ENCODE peak calls at places on chromosomes 16 and 17, in six cellular contexts. P is H1, U is SK-N-SH, W is HepG2, F is K562, X is GM12878. L is an unnamed sample.

GRCh38 chr16:69241911-69242310 is 54.9 kb downstream of the SNTB2 start:
- DNase-seq in P (no peak), U (no peak), W (no peak), F (no peak), X (no peak), L (no peak)

GRCh38 chr17:35788504-35788998 is 6.9 kb downstream of the MMP28 start:
- DNase-seq in P (no peak), U (peak), W (no peak), F (peak), X (no peak), L (no peak)

GRCh38 chr17:2949469-2950044 is 113.8 kb downstream of the OR1D5 start:
- DNase-seq in P (no peak), U (no peak), W (no peak), F (no peak), X (no peak), L (no peak)

GRCh38 chr17:31394544-31394943 is 3.1 kb downstream of the RAB11FIP4 start:
- DNase-seq in P (peak), U (no peak), W (peak), F (peak), X (no peak), L (peak)

GRCh38 chr16:17397499-17397891 is 73.3 kb downstream of the XYLT1 start:
- DNase-seq in P (no peak), U (peak), W (peak), F (peak), X (no peak), L (no peak)

GRCh38 chr17:55219939-55220338 is 44.8 kb upstream of the HLF start:
- DNase-seq in P (no peak), U (no peak), W (no peak), F (no peak), X (no peak), L (no peak)

GRCh38 chr17:74442670-74443515 is 11.0 kb downstream of the GPRC5C start:
- DNase-seq in P (no peak), U (peak), W (peak), F (no peak), X (no peak), L (peak)

GRCh38 chr17:887842-888214 is 91.7 kb downstream of the NXN start:
- DNase-seq in P (no peak), U (no peak), W (no peak), F (no peak), X (no peak), L (no peak)

GRCh38 chr16:3528406-3528805 is 27.6 kb downstream of the CLUAP1 start:
- DNase-seq in P (no peak), U (no peak), W (no peak), F (no peak), X (no peak), L (no peak)

GRCh38 chr16:81633147-81633619 is 145.9 kb upstream of the PLCG2 start:
- DNase-seq in P (no peak), U (no peak), W (peak), F (peak), X (no peak), L (no peak)

GRCh38 chr17:6831662-6832263 is at the start of gene TEKT1:
- DNase-seq in P (peak), U (peak), W (peak), F (peak), X (no peak), L (peak)

GRCh38 chr17:19979917-19980770 is 2.5 kb upstream of the AKAP10 start:
- DNase-seq in P (no peak), U (no peak), W (no peak), F (no peak), X (no peak), L (no peak)

GRCh38 chr17:62652251-62653001 is 25.0 kb downstream of the MRC2 start:
- DNase-seq in P (no peak), U (peak), W (no peak), F (no peak), X (no peak), L (peak)

GRCh38 chr16:27853651-27854050 is 209.9 kb downstream of the GSG1L start:
- DNase-seq in P (no peak), U (no peak), W (no peak), F (no peak), X (no peak), L (no peak)

GRCh38 chr17:42281571-42282096 is 5.4 kb upstream of the STAT5B start:
- DNase-seq in P (no peak), U (peak), W (no peak), F (no peak), X (no peak), L (no peak)

GRCh38 chr17:57281887-57282653 is 25.7 kb downstream of the MSI2 start:
- DNase-seq in P (no peak), U (peak), W (no peak), F (no peak), X (no peak), L (no peak)

GRCh38 chr17:76670020-76670707 is 26.6 kb upstream of the ST6GALNAC1 start:
- DNase-seq in P (no peak), U (no peak), W (no peak), F (no peak), X (no peak), L (no peak)

GRCh38 chr16:87314990-87315420 is 2.2 kb downstream of the C16orf95 start:
- DNase-seq in P (no peak), U (no peak), W (no peak), F (no peak), X (no peak), L (no peak)

GRCh38 chr16:642189-643049 is 791 bp downstream of the MCRIP2 start:
- DNase-seq in P (no peak), U (peak), W (peak), F (peak), X (no peak), L (peak)

GRCh38 chr17:48095611-48096010 is 5.7 kb downstream of the CBX1 start:
- DNase-seq in P (no peak), U (no peak), W (no peak), F (no peak), X (no peak), L (no peak)
- TF ChIP-seq GABPA in P (no peak), U (no peak), W (no peak), F (no peak), X (no peak), L (no peak)

GRCh38 chr17:81884520-81884919 is 6.9 kb downstream of the ALYREF start:
- DNase-seq in P (no peak), U (peak), W (no peak), F (no peak), X (no peak), L (no peak)

GRCh38 chr17:81885869-81886548 is 5.4 kb downstream of the ALYREF start:
- DNase-seq in P (no peak), U (peak), W (no peak), F (no peak), X (no peak), L (no peak)

GRCh38 chr17:81884968-81885367 is 6.4 kb downstream of the ALYREF start:
- DNase-seq in P (no peak), U (peak), W (no peak), F (no peak), X (no peak), L (no peak)

GRCh38 chr17:81888105-81888987 is 3.0 kb downstream of the ALYREF start:
- DNase-seq in P (no peak), U (peak), W (no peak), F (no peak), X (no peak), L (no peak)

GRCh38 chr17:81885454-81885853 is 5.9 kb downstream of the ALYREF start:
- DNase-seq in P (no peak), U (peak), W (no peak), F (no peak), X (no peak), L (no peak)
- TF ChIP-seq POLR2AphosphoS5 in P (no peak), U (no peak), W (no peak), F (no peak), X (no peak), L (peak)

GRCh38 chr17:29760279-29760721 is 137.6 kb upstream of the CORO6 start:
- DNase-seq in P (no peak), U (no peak), W (no peak), F (no peak), X (peak), L (peak)
- TF ChIP-seq GABPA in P (no peak), U (no peak), W (no peak), F (no peak), X (no peak), L (no peak)

GRCh38 chr17:4967539-4968165 is at the start of gene SPAG7:
- DNase-seq in P (peak), U (peak), W (peak), F (peak), X (peak), L (peak)
- TF ChIP-seq POLR2AphosphoS5 in P (peak), U (no peak), W (no peak), F (peak), X (peak), L (peak)

GRCh38 chr16:5738586-5738985 is 641.0 kb upstream of the EEF2KMT start:
- DNase-seq in P (no peak), U (no peak), W (peak), F (no peak), X (no peak), L (no peak)
- TF ChIP-seq GABPA in P (no peak), U (no peak), W (no peak), F (no peak), X (no peak), L (no peak)

GRCh38 chr17:61118871-61119270 is 280.8 kb upstream of the TBX2 start:
- DNase-seq in P (no peak), U (no peak), W (no peak), F (no peak), X (no peak), L (no peak)

GRCh38 chr17:61117983-61118382 is 281.7 kb upstream of the TBX2 start:
- DNase-seq in P (no peak), U (no peak), W (no peak), F (no peak), X (no peak), L (no peak)

GRCh38 chr17:61122356-61122913 is 277.2 kb upstream of the TBX2 start:
- DNase-seq in P (no peak), U (no peak), W (no peak), F (no peak), X (no peak), L (no peak)

DNA sequence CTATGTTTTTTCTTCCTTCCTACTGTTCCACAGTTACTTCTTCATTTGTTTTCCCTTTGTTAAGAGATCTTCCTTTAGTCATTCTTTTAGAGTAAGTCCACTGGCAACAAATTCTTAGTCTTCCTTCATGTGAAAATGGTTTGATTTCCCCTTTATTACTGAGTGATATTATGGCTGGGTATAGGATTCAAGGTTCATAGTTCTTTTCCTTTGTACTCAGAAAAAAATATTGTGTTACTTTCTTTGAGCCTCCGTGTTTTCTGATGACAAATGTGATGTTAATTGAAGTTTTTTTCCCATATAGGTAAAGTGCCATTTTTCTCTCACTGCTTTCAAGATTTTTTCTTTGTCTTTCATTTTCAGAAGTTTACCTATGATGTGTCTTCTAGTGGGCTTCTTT is 283.1 kb upstream of the TBX2 start:
- DNase-seq in P (no peak), U (no peak), W (no peak), F (no peak), X (no peak), L (no peak)
- TF ChIP-seq POLR2AphosphoS5 in P (no peak), U (no peak), W (no peak), F (no peak), X (no peak), L (no peak)

DNA sequence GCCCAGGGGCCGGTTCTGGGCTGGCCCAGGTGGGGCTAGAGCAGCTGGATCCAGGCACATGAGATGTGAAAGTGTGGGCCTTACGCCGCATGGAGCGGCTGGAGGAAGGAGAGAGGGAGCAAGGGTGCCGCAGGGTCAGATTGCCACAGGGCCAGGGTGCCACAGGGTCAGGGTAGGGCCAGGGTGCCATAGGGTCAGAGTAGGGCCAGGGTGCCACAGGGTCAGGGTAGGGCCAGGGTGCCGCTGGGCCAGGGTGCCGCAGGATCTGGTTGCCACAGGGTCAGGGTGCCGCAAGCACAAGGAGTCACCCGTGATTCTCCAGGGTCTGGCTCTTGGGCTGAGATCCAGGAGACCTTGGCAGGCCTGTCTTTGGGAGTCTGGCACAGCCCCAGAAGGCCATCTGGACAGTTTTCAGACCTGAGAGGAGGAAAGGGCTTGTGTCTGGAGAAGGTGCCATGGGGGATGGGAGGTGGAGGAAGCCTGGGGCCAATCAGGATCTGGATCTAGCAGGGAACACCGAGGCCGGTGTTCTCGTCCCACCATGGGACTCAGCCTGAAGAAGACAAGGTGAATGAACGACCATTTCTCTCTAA is 13.1 kb upstream of the LASP1NB start:
- DNase-seq in P (no peak), U (peak), W (no peak), F (peak), X (no peak), L (no peak)
- TF ChIP-seq GABPA in P (no peak), U (no peak), W (no peak), F (no peak), X (no peak), L (no peak)

DNA sequence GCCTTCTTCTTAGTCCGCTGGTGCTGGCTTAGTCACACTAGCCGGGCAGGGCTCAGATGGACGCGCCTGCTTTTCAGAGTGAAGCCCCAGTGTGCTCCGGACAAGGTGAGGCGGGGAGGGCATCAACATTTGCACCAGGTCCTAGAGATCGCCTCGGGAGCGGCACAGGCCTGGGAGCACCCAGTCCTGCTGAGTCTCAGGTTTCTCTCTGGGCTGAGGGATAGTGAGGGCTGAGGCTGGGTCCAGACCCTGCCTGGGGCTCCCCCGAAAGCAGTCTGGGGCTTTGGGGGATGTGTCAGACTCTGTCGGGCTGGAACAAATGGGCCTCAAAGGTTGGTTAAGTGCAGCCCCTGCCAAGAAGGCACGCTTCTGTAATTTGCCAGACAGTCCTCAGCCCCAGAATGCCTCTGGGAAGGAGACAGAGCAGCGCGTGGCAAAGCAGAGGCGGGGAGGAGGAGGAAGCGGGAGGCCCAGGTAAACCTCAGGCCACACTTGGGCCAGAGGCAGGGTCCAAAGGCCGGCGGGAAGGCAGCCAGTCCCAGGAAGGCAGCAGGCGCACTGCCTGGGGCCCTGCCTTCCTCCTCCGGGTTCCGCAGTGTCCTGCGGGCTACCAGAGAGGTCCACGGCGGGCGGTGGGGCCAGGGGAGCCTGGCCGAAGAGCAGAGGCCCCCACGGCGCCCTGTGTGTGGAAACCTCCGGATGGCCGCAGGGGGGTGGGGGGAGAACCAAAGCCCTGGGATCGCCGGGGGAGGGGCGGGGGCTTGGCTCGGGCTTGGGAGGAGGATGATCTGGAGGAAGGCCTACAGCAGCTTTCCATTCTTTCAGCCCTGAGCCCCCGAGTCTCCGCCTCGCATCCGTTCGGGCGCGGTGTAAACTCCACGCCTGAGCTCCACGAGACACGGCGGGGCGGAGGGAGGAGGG is 39.5 kb upstream of the ATP2A3 start:
- DNase-seq in P (no peak), U (peak), W (peak), F (peak), X (no peak), L (peak)
- TF ChIP-seq POLR2AphosphoS5 in P (no peak), U (no peak), W (peak), F (no peak), X (no peak), L (no peak)

GRCh38 chr17:68288375-68288774 is 2.6 kb downstream of the SLC16A6 start:
- DNase-seq in P (no peak), U (no peak), W (no peak), F (no peak), X (peak), L (peak)

GRCh38 chr17:68290268-68290954 is 516 bp downstream of the SLC16A6 start:
- DNase-seq in P (no peak), U (peak), W (no peak), F (no peak), X (no peak), L (peak)

GRCh38 chr17:68289936-68290267 is 1.0 kb downstream of the SLC16A6 start:
- DNase-seq in P (no peak), U (no peak), W (no peak), F (no peak), X (no peak), L (no peak)

GRCh38 chr17:68288804-68289203 is 2.1 kb downstream of the SLC16A6 start:
- DNase-seq in P (no peak), U (no peak), W (no peak), F (no peak), X (no peak), L (peak)

DNA sequence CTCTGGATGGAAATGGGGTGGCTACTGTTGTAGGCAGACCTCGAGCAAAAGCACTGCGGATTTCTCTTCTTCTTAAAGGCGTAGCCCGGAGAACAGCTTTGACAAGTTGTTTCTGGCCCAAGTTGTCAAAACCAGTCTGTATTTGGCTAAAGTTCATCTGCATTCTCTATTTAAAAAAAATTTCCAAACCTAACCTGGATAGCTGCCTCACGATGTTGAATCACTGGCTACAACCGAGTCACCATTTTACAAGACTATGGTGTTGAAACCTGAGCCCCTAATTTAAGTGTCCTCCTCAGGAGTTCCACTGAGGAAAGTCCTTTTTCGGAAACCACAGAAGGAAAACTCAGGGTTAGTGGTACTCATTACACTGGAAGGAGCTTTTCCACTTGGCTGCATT is 1.5 kb downstream of the SLC16A6 start:
- DNase-seq in P (no peak), U (no peak), W (no peak), F (no peak), X (no peak), L (no peak)
- TF ChIP-seq GABPA in P (no peak), U (no peak), W (no peak), F (no peak), X (no peak), L (no peak)

GRCh38 chr16:15993541-15993940 is 44.1 kb downstream of the ABCC1 start:
- DNase-seq in P (no peak), U (no peak), W (no peak), F (no peak), X (no peak), L (no peak)

GRCh38 chr16:16000685-16001084 is 51.3 kb downstream of the ABCC1 start:
- DNase-seq in P (no peak), U (no peak), W (no peak), F (no peak), X (no peak), L (no peak)

GRCh38 chr16:15993946-15994665 is 44.7 kb downstream of the ABCC1 start:
- DNase-seq in P (no peak), U (no peak), W (no peak), F (no peak), X (no peak), L (no peak)

GRCh38 chr16:15993128-15993527 is 43.7 kb downstream of the ABCC1 start:
- DNase-seq in P (no peak), U (no peak), W (no peak), F (no peak), X (no peak), L (no peak)

DNA sequence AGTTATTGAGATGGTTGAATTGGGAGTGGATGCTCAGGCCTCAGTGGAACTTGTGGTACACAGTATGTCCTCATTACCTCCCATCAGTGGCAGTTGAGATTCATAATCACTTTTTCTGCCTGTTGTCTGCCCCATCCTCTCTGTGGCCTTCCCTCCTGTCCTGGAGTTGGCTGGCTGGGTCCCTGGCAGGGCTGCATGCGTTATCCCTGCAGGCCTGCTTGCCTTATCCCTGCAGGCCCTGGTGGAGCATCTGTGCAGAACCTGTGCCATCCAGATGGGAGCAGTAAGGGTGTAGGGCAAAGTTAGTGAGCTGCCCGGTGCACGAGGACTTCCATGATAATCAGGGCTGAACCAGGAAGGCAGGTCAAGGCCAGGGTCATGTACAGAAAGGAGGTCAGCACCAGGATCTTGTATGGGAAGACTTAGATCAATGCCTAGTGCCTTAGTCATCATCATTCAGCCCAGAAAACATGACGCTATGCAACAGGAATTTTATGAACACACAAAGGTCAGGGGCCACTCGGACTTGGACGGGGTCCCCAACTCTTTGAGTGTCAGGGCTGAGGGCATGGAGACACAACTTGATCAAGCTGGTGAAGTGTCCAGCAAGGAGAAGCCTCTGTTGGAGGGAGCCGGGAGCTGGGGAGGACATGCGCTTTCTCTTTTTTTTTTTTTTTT is 47.2 kb downstream of the ABCC1 start:
- DNase-seq in P (no peak), U (peak), W (peak), F (peak), X (no peak), L (no peak)
- TF ChIP-seq POLR2AphosphoS5 in P (no peak), U (no peak), W (no peak), F (no peak), X (no peak), L (no peak)